ENCODE peak calls at places on chromosomes 3 and 15, in four cellular contexts. One of them, this sample, is unnamed.

GRCh38 chr15:33313491-33313890 is 2.7 kb downstream of the RYR3 start:
- DNase-seq in left ventricle myocardium inferior: no peak
- DNase-seq in Caco-2: no peak
- DNase-seq in epithelial cell of proximal tubule: no peak
- DNase-seq in this sample: no peak

GRCh38 chr3:9216736-9217135 is 32.7 kb downstream of the SRGAP3 start:
- DNase-seq in left ventricle myocardium inferior: no peak
- DNase-seq in Caco-2: no peak
- DNase-seq in epithelial cell of proximal tubule: no peak
- DNase-seq in this sample: no peak

GRCh38 chr15:85494035-85494793 is 113.8 kb downstream of the AKAP13 start:
- DNase-seq in left ventricle myocardium inferior: no peak
- DNase-seq in Caco-2: no peak
- DNase-seq in epithelial cell of proximal tubule: peak
- DNase-seq in this sample: no peak

GRCh38 chr3:112605285-112605684 is 35.7 kb downstream of the CCDC80 start:
- DNase-seq in left ventricle myocardium inferior: no peak
- DNase-seq in Caco-2: no peak
- DNase-seq in epithelial cell of proximal tubule: no peak
- DNase-seq in this sample: no peak

GRCh38 chr3:94928921-94929320 is 866.1 kb downstream of the NSUN3 start:
- DNase-seq in left ventricle myocardium inferior: no peak
- DNase-seq in Caco-2: peak
- DNase-seq in epithelial cell of proximal tubule: peak
- DNase-seq in this sample: no peak

GRCh38 chr15:57591822-57592367 is at the start of gene MYZAP:
- DNase-seq in left ventricle myocardium inferior: peak
- DNase-seq in Caco-2: peak
- DNase-seq in epithelial cell of proximal tubule: no peak
- DNase-seq in this sample: peak

GRCh38 chr3:121720163-121720562 is 29.4 kb downstream of the GOLGB1 start:
- DNase-seq in left ventricle myocardium inferior: no peak
- DNase-seq in Caco-2: no peak
- DNase-seq in epithelial cell of proximal tubule: no peak
- DNase-seq in this sample: no peak

GRCh38 chr3:171374661-171375285 is 85.4 kb downstream of the TNIK start:
- DNase-seq in left ventricle myocardium inferior: no peak
- DNase-seq in Caco-2: no peak
- DNase-seq in epithelial cell of proximal tubule: no peak
- DNase-seq in this sample: no peak

GRCh38 chr3:174397848-174398247 is 461.3 kb upstream of the NAALADL2 start:
- DNase-seq in left ventricle myocardium inferior: no peak
- DNase-seq in Caco-2: peak
- DNase-seq in epithelial cell of proximal tubule: no peak
- DNase-seq in this sample: no peak

GRCh38 chr3:134368751-134369105 is 5.5 kb downstream of the AMOTL2 start:
- DNase-seq in left ventricle myocardium inferior: no peak
- DNase-seq in Caco-2: no peak
- DNase-seq in epithelial cell of proximal tubule: no peak
- DNase-seq in this sample: no peak

GRCh38 chr15:101615986-101616848 is 36.0 kb downstream of the TM2D3 start:
- DNase-seq in left ventricle myocardium inferior: peak
- DNase-seq in Caco-2: peak
- DNase-seq in epithelial cell of proximal tubule: no peak
- DNase-seq in this sample: peak

GRCh38 chr15:101614001-101614585 is 38.1 kb downstream of the TM2D3 start:
- DNase-seq in left ventricle myocardium inferior: no peak
- DNase-seq in Caco-2: no peak
- DNase-seq in epithelial cell of proximal tubule: no peak
- DNase-seq in this sample: no peak

GRCh38 chr15:101614761-101615160 is 37.4 kb downstream of the TM2D3 start:
- DNase-seq in left ventricle myocardium inferior: no peak
- DNase-seq in Caco-2: no peak
- DNase-seq in epithelial cell of proximal tubule: no peak
- DNase-seq in this sample: no peak

GRCh38 chr15:101617390-101617965 is 34.7 kb downstream of the TM2D3 start:
- DNase-seq in left ventricle myocardium inferior: peak
- DNase-seq in Caco-2: no peak
- DNase-seq in epithelial cell of proximal tubule: no peak
- DNase-seq in this sample: peak

GRCh38 chr15:101615414-101615985 is 36.7 kb downstream of the TM2D3 start:
- DNase-seq in left ventricle myocardium inferior: peak
- DNase-seq in Caco-2: no peak
- DNase-seq in epithelial cell of proximal tubule: no peak
- DNase-seq in this sample: peak
- H3K4me3 ChIP-seq in left ventricle myocardium inferior: peak
- H3K4me3 ChIP-seq in Caco-2: no peak
- H3K4me3 ChIP-seq in epithelial cell of proximal tubule: no peak
- H3K4me3 ChIP-seq in this sample: no peak

GRCh38 chr3:48991851-48992545 is 2.0 kb downstream of the P4HTM start:
- DNase-seq in left ventricle myocardium inferior: no peak
- DNase-seq in Caco-2: no peak
- DNase-seq in epithelial cell of proximal tubule: no peak
- DNase-seq in this sample: no peak

GRCh38 chr3:48996640-48997039 is 6.6 kb downstream of the P4HTM start:
- DNase-seq in left ventricle myocardium inferior: no peak
- DNase-seq in Caco-2: no peak
- DNase-seq in epithelial cell of proximal tubule: no peak
- DNase-seq in this sample: no peak

GRCh38 chr3:48990636-48991421 is 788 bp downstream of the P4HTM start:
- DNase-seq in left ventricle myocardium inferior: no peak
- DNase-seq in Caco-2: peak
- DNase-seq in epithelial cell of proximal tubule: no peak
- DNase-seq in this sample: no peak

GRCh38 chr3:48997102-48997637 is 7.1 kb downstream of the P4HTM start:
- DNase-seq in left ventricle myocardium inferior: no peak
- DNase-seq in Caco-2: no peak
- DNase-seq in epithelial cell of proximal tubule: no peak
- DNase-seq in this sample: no peak

GRCh38 chr3:48993834-48994233 is 3.8 kb downstream of the P4HTM start:
- DNase-seq in left ventricle myocardium inferior: no peak
- DNase-seq in Caco-2: no peak
- DNase-seq in epithelial cell of proximal tubule: no peak
- DNase-seq in this sample: no peak
- H3K4me3 ChIP-seq in left ventricle myocardium inferior: no peak
- H3K4me3 ChIP-seq in Caco-2: no peak
- H3K4me3 ChIP-seq in epithelial cell of proximal tubule: no peak
- H3K4me3 ChIP-seq in this sample: no peak

DNA sequence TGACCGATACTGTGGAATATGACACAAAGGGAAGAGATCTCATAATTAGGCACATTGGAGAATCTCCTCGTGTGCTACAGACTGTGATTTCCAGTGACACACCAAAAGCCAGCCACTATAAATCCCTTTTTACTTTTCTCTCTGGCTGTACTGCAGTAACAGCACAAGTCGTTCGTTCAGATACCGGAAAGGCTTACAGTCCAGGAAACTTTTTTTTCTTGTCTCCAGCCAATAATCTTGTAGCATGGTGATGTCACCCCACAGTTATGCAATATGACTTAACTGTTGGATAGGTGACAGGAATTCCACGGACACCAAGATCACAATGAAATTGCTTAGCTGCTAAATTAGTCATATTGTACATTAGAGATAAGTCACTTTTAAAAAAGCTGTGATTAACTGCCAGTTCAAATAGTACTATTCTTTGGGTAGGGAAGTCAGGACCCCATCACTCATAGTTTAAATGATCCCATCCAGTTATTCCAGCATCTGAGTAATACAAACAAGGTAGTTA is 36.3 kb upstream of the TSC22D2 start:
- DNase-seq in left ventricle myocardium inferior: no peak
- DNase-seq in Caco-2: peak
- DNase-seq in epithelial cell of proximal tubule: peak
- DNase-seq in this sample: no peak
- H3K4me3 ChIP-seq in left ventricle myocardium inferior: peak
- H3K4me3 ChIP-seq in Caco-2: peak
- H3K4me3 ChIP-seq in epithelial cell of proximal tubule: peak
- H3K4me3 ChIP-seq in this sample: no peak

GRCh38 chr15:36472672-36473071 is 106.8 kb upstream of the CDIN1 start:
- DNase-seq in left ventricle myocardium inferior: no peak
- DNase-seq in Caco-2: no peak
- DNase-seq in epithelial cell of proximal tubule: no peak
- DNase-seq in this sample: no peak

GRCh38 chr15:36465304-36465703 is 114.1 kb upstream of the CDIN1 start:
- DNase-seq in left ventricle myocardium inferior: no peak
- DNase-seq in Caco-2: no peak
- DNase-seq in epithelial cell of proximal tubule: no peak
- DNase-seq in this sample: no peak

GRCh38 chr15:36469567-36469966 is 109.9 kb upstream of the CDIN1 start:
- DNase-seq in left ventricle myocardium inferior: no peak
- DNase-seq in Caco-2: no peak
- DNase-seq in epithelial cell of proximal tubule: no peak
- DNase-seq in this sample: no peak

GRCh38 chr15:36468746-36469145 is 110.7 kb upstream of the CDIN1 start:
- DNase-seq in left ventricle myocardium inferior: peak
- DNase-seq in Caco-2: no peak
- DNase-seq in epithelial cell of proximal tubule: no peak
- DNase-seq in this sample: no peak
- H3K4me3 ChIP-seq in left ventricle myocardium inferior: no peak
- H3K4me3 ChIP-seq in Caco-2: no peak
- H3K4me3 ChIP-seq in epithelial cell of proximal tubule: no peak
- H3K4me3 ChIP-seq in this sample: no peak